ENCODE peak calls at places on chromosomes 7 and 10, in ten cellular contexts. E, A, L, T, F, M, P, I, W and G are unnamed samples.

GRCh38 chr7:67614843-67615242 is 618.2 kb downstream of the TYW1 start:
- DNase-seq in E (no peak), A (no peak), L (no peak), T (no peak), F (no peak), M (no peak), P (no peak), I (no peak), W (no peak), G (no peak)

GRCh38 chr10:16520900-16521299 is 779 bp downstream of the C1QL3 start:
- DNase-seq in E (no peak), A (no peak), L (peak), T (no peak), F (peak), M (no peak), P (peak), I (no peak), W (peak), G (no peak)

GRCh38 chr7:96303105-96303685 is 18.7 kb downstream of the SLC25A13 start:
- DNase-seq in E (no peak), A (no peak), L (no peak), T (no peak), F (no peak), M (no peak), P (peak), I (no peak), W (peak), G (no peak)

GRCh38 chr7:900331-901040 is 24.1 kb downstream of the GET4 start:
- DNase-seq in E (no peak), A (no peak), L (no peak), T (no peak), F (no peak), M (no peak), P (no peak), I (no peak), W (no peak), G (no peak)

GRCh38 chr10:60661627-60662026 is 116.7 kb upstream of the CDK1 start:
- DNase-seq in E (no peak), A (no peak), L (no peak), T (no peak), F (no peak), M (no peak), P (peak), I (no peak), W (peak), G (no peak)

GRCh38 chr10:20115929-20116328 is 299.7 kb downstream of the PLXDC2 start:
- DNase-seq in E (no peak), A (no peak), L (no peak), T (no peak), F (no peak), M (no peak), P (no peak), I (no peak), W (no peak), G (no peak)

GRCh38 chr10:103709341-103709920 is 145.9 kb downstream of the SH3PXD2A start:
- DNase-seq in E (no peak), A (no peak), L (no peak), T (no peak), F (no peak), M (no peak), P (peak), I (no peak), W (peak), G (no peak)

GRCh38 chr7:27689878-27690164 is 27.1 kb upstream of the HIBADH start:
- DNase-seq in E (no peak), A (no peak), L (no peak), T (no peak), F (no peak), M (no peak), P (no peak), I (no peak), W (no peak), G (no peak)